ENCODE peak calls at places on chromosomes 1 and 21, in four cellular contexts. O is IMR-90; H is central memory CD4-positive, alpha-beta T cell; D is AG09309. R is an unnamed sample.

GRCh38 chr21:39518055-39518844 is 66.5 kb downstream of the SH3BGR start:
- DNase-seq in D (peak; percentile 4), H (peak; percentile 40), O (peak; percentile 32), R (peak; percentile 69)

GRCh38 chr1:213982814-213983588 is 4.8 kb upstream of the PROX1 start:
- DNase-seq in D (no peak), O (no peak), H (no peak), R (no peak)

GRCh38 chr1:109158433-109158832 is 44.5 kb downstream of the ELAPOR1 start:
- DNase-seq in H (no peak), D (no peak), O (no peak), R (no peak)

GRCh38 chr1:111559736-111560279 is 56.4 kb upstream of the ADORA3 start:
- DNase-seq in D (no peak), H (no peak), O (peak; percentile 91), R (no peak)

GRCh38 chr1:58659516-58659915 is 40.3 kb downstream of the MYSM1 start:
- DNase-seq in D (no peak), O (no peak), H (no peak), R (no peak)

GRCh38 chr1:232786845-232787455 is 18.3 kb upstream of the MAP10 start:
- DNase-seq in H (no peak), D (no peak), O (no peak), R (peak; percentile 81)

GRCh38 chr1:146032613-146033219 is 11.2 kb upstream of the HJV start:
- DNase-seq in O (peak; percentile 47), D (no peak), H (peak; percentile 17), R (peak; percentile 32)

GRCh38 chr21:28944296-28944695 is 48.4 kb downstream of the LTN1 start:
- DNase-seq in O (peak; percentile 15), D (no peak), H (no peak), R (no peak)

GRCh38 chr1:192913683-192914082 is 104.8 kb downstream of the RGS2 start:
- DNase-seq in O (no peak), D (no peak), H (no peak), R (no peak)

GRCh38 chr1:90721210-90722194 is 4.4 kb upstream of the BARHL2 start:
- DNase-seq in H (peak; percentile 44), D (peak; percentile 2), O (peak; percentile 41), R (peak; percentile 80)

GRCh38 chr1:93723733-93724270 is 42.2 kb upstream of the BCAR3 start:
- DNase-seq in H (no peak), O (no peak), D (no peak), R (no peak)

GRCh38 chr1:26858891-26859630 is 3.9 kb upstream of the SFN start:
- DNase-seq in D (no peak), H (no peak), O (no peak), R (no peak)

GRCh38 chr1:224300346-224300745 is 29.6 kb downstream of the NVL start:
- DNase-seq in O (peak; percentile 98), H (no peak), D (peak; percentile 40), R (no peak)

GRCh38 chr1:25703671-25704637 is 87.4 kb downstream of the MAN1C1 start:
- DNase-seq in D (no peak), H (peak; percentile 36), O (no peak), R (peak; percentile 70)

GRCh38 chr1:110380667-110381283 is 10.1 kb downstream of the SLC16A4 start:
- DNase-seq in D (peak; percentile 79), H (no peak), O (peak; percentile 94), R (no peak)

GRCh38 chr1:55531644-55532043 is 316.5 kb upstream of the USP24 start:
- DNase-seq in O (no peak), D (no peak), H (no peak), R (no peak)

GRCh38 chr1:207058252-207058651 is 5.2 kb downstream of the PFKFB2 start:
- DNase-seq in D (no peak), O (no peak), H (no peak), R (no peak)